ENCODE peak calls at places on chromosomes 1 and 21, in seven cellular contexts. R, T, J, M, O, S and Y are unnamed samples. For H3K4me1, the result is how much of the 10 kb centered on the place peaks cover.

GRCh38 chr1:201686709-201687455 is 142.1 kb upstream of the IPO9 start:
- DNase-seq in T (no peak), J (no peak), S (no peak), O (no peak), M (no peak), R (peak), Y (no peak)

GRCh38 chr21:28687571-28687970 is 305.1 kb downstream of the LTN1 start:
- DNase-seq in S (no peak), R (no peak), T (no peak), J (no peak), O (peak), M (no peak), Y (peak)

GRCh38 chr1:18110968-18111367 is 3.4 kb downstream of the IGSF21 start:
- DNase-seq in T (no peak), J (no peak), O (no peak), S (no peak), R (peak), M (no peak), Y (no peak)

GRCh38 chr21:35268261-35268660 is 219.2 kb upstream of the RUNX1 start:
- DNase-seq in T (no peak), J (no peak), O (no peak), M (no peak), S (no peak), R (no peak), Y (no peak)

GRCh38 chr21:45011426-45011825 is 63.0 kb upstream of the ADARB1 start:
- DNase-seq in R (no peak), S (no peak), J (peak), M (no peak), O (no peak), T (no peak), Y (no peak)

GRCh38 chr21:15809818-15810217 is 80.0 kb downstream of the USP25 start:
- DNase-seq in S (no peak), R (no peak), M (no peak), O (no peak), T (no peak), J (no peak), Y (peak)

GRCh38 chr1:197807739-197808453 is 32.6 kb upstream of the DENND1B start:
- DNase-seq in R (no peak), J (no peak), M (no peak), O (no peak), T (no peak), S (no peak), Y (no peak)

GRCh38 chr21:39386194-39386593 is 37.3 kb upstream of the HMGN1 start:
- DNase-seq in R (no peak), S (no peak), M (peak), T (no peak), J (peak), O (no peak), Y (no peak)

GRCh38 chr1:34358636-34359035 is 181.9 kb downstream of the C1orf94 start:
- DNase-seq in T (no peak), M (no peak), S (no peak), O (no peak), J (no peak), R (no peak), Y (no peak)

GRCh38 chr21:33168886-33169285 is 60.9 kb upstream of the IFNAR2 start:
- DNase-seq in R (no peak), T (no peak), O (no peak), J (no peak), S (no peak), M (no peak), Y (peak)

GRCh38 chr1:157978547-157979403 is 14.7 kb upstream of the KIRREL1 start:
- DNase-seq in J (no peak), M (peak), T (no peak), R (peak), S (no peak), O (no peak), Y (no peak)

GRCh38 chr1:93917302-93917701 is 8.1 kb upstream of the GCLM start:
- DNase-seq in M (no peak), S (no peak), R (no peak), J (no peak), O (no peak), T (no peak), Y (no peak)
- H3K27ac ChIP-seq in M (no peak), S (no peak), R (no peak), J (no peak), O (no peak), T (no peak), Y (no peak)

GRCh38 chr1:119141020-119141424 is 569 bp upstream of the WARS2 start:
- DNase-seq in R (peak), O (no peak), J (peak), T (peak), S (peak), M (peak), Y (peak)
- TF ChIP-seq CTCF in R (peak), O (peak), J (no peak), T (peak), S (no peak), M (no peak), Y (peak)

GRCh38 chr1:226674892-226675719 is 64.0 kb downstream of the ITPKB start:
- DNase-seq in R (no peak), J (no peak), S (no peak), O (no peak), T (peak), M (peak), Y (no peak)
- H3K4me1 ChIP-seq in R (under half), J (under half), S (half or more), O (under half), T (under half), M (half or more), Y (under half)

GRCh38 chr1:85343612-85344255 is 67.3 kb upstream of the BCL10 start:
- DNase-seq in S (no peak), T (no peak), R (peak), J (no peak), M (no peak), O (no peak), Y (peak)

GRCh38 chr1:85342177-85342576 is 65.7 kb upstream of the BCL10 start:
- DNase-seq in T (no peak), J (no peak), S (no peak), R (no peak), O (no peak), M (no peak), Y (peak)

GRCh38 chr1:85340427-85340826 is 64.0 kb upstream of the BCL10 start:
- DNase-seq in R (no peak), M (no peak), T (no peak), S (no peak), J (no peak), O (no peak), Y (no peak)

GRCh38 chr1:85344256-85344694 is 67.8 kb upstream of the BCL10 start:
- DNase-seq in S (no peak), O (peak), T (no peak), M (no peak), R (peak), J (peak), Y (no peak)

GRCh38 chr1:85343213-85343611 is 66.8 kb upstream of the BCL10 start:
- DNase-seq in J (no peak), R (no peak), S (no peak), T (no peak), M (no peak), O (no peak), Y (no peak)
- H3K27ac ChIP-seq in J (peak), R (peak), S (no peak), T (no peak), M (no peak), O (no peak), Y (peak)